ENCODE peak calls at places on chromosomes 11 and 22, in seven cellular contexts. One of them, this sample, is unnamed.

GRCh38 chr11:115581871-115582639 is 77.8 kb upstream of the CADM1 start:
- DNase-seq in cardiac fibroblast: no peak
- DNase-seq in WERI-Rb-1: peak
- DNase-seq in GM20000: no peak
- DNase-seq in dorsolateral prefrontal cortex: no peak
- DNase-seq in H9: peak
- DNase-seq in PC-9: peak
- DNase-seq in this sample: no peak

GRCh38 chr11:119683783-119684182 is 45.2 kb downstream of the NECTIN1 start:
- DNase-seq in cardiac fibroblast: no peak
- DNase-seq in WERI-Rb-1: no peak
- DNase-seq in GM20000: no peak
- DNase-seq in dorsolateral prefrontal cortex: no peak
- DNase-seq in H9: no peak
- DNase-seq in PC-9: peak
- DNase-seq in this sample: no peak

GRCh38 chr11:2076441-2076840 is 62.7 kb downstream of the IGF2 start:
- DNase-seq in cardiac fibroblast: no peak
- DNase-seq in WERI-Rb-1: no peak
- DNase-seq in GM20000: no peak
- DNase-seq in dorsolateral prefrontal cortex: no peak
- DNase-seq in H9: no peak
- DNase-seq in PC-9: no peak
- DNase-seq in this sample: no peak

GRCh38 chr11:46382644-46383403 is 1.4 kb downstream of the MDK start:
- DNase-seq in cardiac fibroblast: peak
- DNase-seq in WERI-Rb-1: peak
- DNase-seq in GM20000: no peak
- DNase-seq in dorsolateral prefrontal cortex: no peak
- DNase-seq in H9: peak
- DNase-seq in PC-9: no peak
- DNase-seq in this sample: no peak

GRCh38 chr11:117924631-117925170 is 4.5 kb downstream of the TMPRSS13 start:
- DNase-seq in cardiac fibroblast: no peak
- DNase-seq in WERI-Rb-1: no peak
- DNase-seq in GM20000: no peak
- DNase-seq in dorsolateral prefrontal cortex: no peak
- DNase-seq in H9: no peak
- DNase-seq in PC-9: no peak
- DNase-seq in this sample: no peak

GRCh38 chr11:127070808-127071207 is 70.2 kb upstream of the KIRREL3 start:
- DNase-seq in cardiac fibroblast: no peak
- DNase-seq in WERI-Rb-1: no peak
- DNase-seq in GM20000: no peak
- DNase-seq in dorsolateral prefrontal cortex: no peak
- DNase-seq in H9: no peak
- DNase-seq in PC-9: no peak
- DNase-seq in this sample: peak

GRCh38 chr22:35376728-35377472 is 4.0 kb upstream of the HMOX1 start:
- DNase-seq in cardiac fibroblast: peak
- DNase-seq in WERI-Rb-1: peak
- DNase-seq in GM20000: peak
- DNase-seq in dorsolateral prefrontal cortex: peak
- DNase-seq in H9: peak
- DNase-seq in PC-9: peak
- DNase-seq in this sample: no peak

GRCh38 chr11:13339196-13340153 is 61.9 kb downstream of the BMAL1 start:
- DNase-seq in cardiac fibroblast: peak
- DNase-seq in WERI-Rb-1: no peak
- DNase-seq in GM20000: no peak
- DNase-seq in dorsolateral prefrontal cortex: no peak
- DNase-seq in H9: no peak
- DNase-seq in PC-9: peak
- DNase-seq in this sample: no peak

GRCh38 chr22:22893891-22894739 is 6.5 kb downstream of the IGLL5 start:
- DNase-seq in cardiac fibroblast: no peak
- DNase-seq in WERI-Rb-1: no peak
- DNase-seq in GM20000: no peak
- DNase-seq in dorsolateral prefrontal cortex: no peak
- DNase-seq in H9: no peak
- DNase-seq in PC-9: no peak
- DNase-seq in this sample: no peak

GRCh38 chr11:46410021-46410420 is 18.4 kb upstream of the CHRM4 start:
- DNase-seq in cardiac fibroblast: peak
- DNase-seq in WERI-Rb-1: peak
- DNase-seq in GM20000: no peak
- DNase-seq in dorsolateral prefrontal cortex: no peak
- DNase-seq in H9: peak
- DNase-seq in PC-9: no peak
- DNase-seq in this sample: no peak

GRCh38 chr11:10476927-10477689 is 22.0 kb downstream of the AMPD3 start:
- DNase-seq in cardiac fibroblast: no peak
- DNase-seq in WERI-Rb-1: no peak
- DNase-seq in GM20000: no peak
- DNase-seq in dorsolateral prefrontal cortex: no peak
- DNase-seq in H9: no peak
- DNase-seq in PC-9: no peak
- DNase-seq in this sample: no peak

GRCh38 chr22:36640106-36640672 is 63.4 kb downstream of the CACNG2 start:
- DNase-seq in cardiac fibroblast: no peak
- DNase-seq in WERI-Rb-1: no peak
- DNase-seq in GM20000: no peak
- DNase-seq in dorsolateral prefrontal cortex: no peak
- DNase-seq in H9: no peak
- DNase-seq in PC-9: no peak
- DNase-seq in this sample: no peak

GRCh38 chr11:87215236-87215635 is 177.5 kb downstream of the TMEM135 start:
- DNase-seq in cardiac fibroblast: no peak
- DNase-seq in WERI-Rb-1: no peak
- DNase-seq in GM20000: no peak
- DNase-seq in dorsolateral prefrontal cortex: no peak
- DNase-seq in H9: no peak
- DNase-seq in PC-9: no peak
- DNase-seq in this sample: no peak

GRCh38 chr11:60870276-60870675 is 2.9 kb downstream of the ZP1 start:
- DNase-seq in cardiac fibroblast: no peak
- DNase-seq in WERI-Rb-1: peak
- DNase-seq in GM20000: no peak
- DNase-seq in dorsolateral prefrontal cortex: no peak
- DNase-seq in H9: no peak
- DNase-seq in PC-9: no peak
- DNase-seq in this sample: no peak

GRCh38 chr11:2215561-2216399 is 44.2 kb upstream of the TH start:
- DNase-seq in cardiac fibroblast: no peak
- DNase-seq in WERI-Rb-1: peak
- DNase-seq in GM20000: no peak
- DNase-seq in dorsolateral prefrontal cortex: peak
- DNase-seq in H9: peak
- DNase-seq in PC-9: no peak
- DNase-seq in this sample: no peak

GRCh38 chr11:90229791-90230190 is 6.9 kb upstream of the CHORDC1 start:
- DNase-seq in cardiac fibroblast: no peak
- DNase-seq in WERI-Rb-1: no peak
- DNase-seq in GM20000: no peak
- DNase-seq in dorsolateral prefrontal cortex: no peak
- DNase-seq in H9: no peak
- DNase-seq in PC-9: no peak
- DNase-seq in this sample: no peak

GRCh38 chr11:57476883-57477506 is 16.7 kb downstream of the RTN4RL2 start:
- DNase-seq in cardiac fibroblast: no peak
- DNase-seq in WERI-Rb-1: peak
- DNase-seq in GM20000: peak
- DNase-seq in dorsolateral prefrontal cortex: no peak
- DNase-seq in H9: peak
- DNase-seq in PC-9: peak
- DNase-seq in this sample: no peak

DNA sequence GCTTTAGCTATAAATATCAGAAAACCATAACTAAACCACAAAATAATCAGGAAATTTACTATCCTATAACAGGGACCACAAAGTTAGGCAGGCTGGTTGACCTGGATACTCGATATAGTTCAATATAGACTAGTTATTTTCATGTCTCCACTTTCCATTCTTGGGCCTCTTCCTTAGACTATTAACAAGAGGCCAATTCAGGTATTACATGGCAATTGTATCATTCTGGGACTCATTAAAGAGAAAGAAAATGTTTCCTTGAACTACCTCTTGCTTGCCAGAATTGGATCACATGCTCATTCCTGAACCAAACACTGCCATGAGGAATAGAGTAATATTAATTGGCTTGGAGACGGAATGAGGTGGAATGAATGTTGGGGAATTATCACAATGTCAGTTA is 76.0 kb downstream of the EIF3M start:
- DNase-seq in cardiac fibroblast: no peak
- DNase-seq in WERI-Rb-1: no peak
- DNase-seq in GM20000: no peak
- DNase-seq in dorsolateral prefrontal cortex: no peak
- DNase-seq in H9: no peak
- DNase-seq in PC-9: no peak
- DNase-seq in this sample: no peak
- TF ChIP-seq CTCF in cardiac fibroblast: no peak
- TF ChIP-seq CTCF in WERI-Rb-1: no peak
- TF ChIP-seq CTCF in GM20000: no peak
- TF ChIP-seq CTCF in dorsolateral prefrontal cortex: no peak
- TF ChIP-seq CTCF in H9: no peak
- TF ChIP-seq CTCF in PC-9: peak
- TF ChIP-seq CTCF in this sample: no peak

GRCh38 chr22:24731786-24732185 is 42.7 kb downstream of the PIWIL3 start:
- DNase-seq in cardiac fibroblast: no peak
- DNase-seq in WERI-Rb-1: no peak
- DNase-seq in GM20000: no peak
- DNase-seq in dorsolateral prefrontal cortex: no peak
- DNase-seq in H9: no peak
- DNase-seq in PC-9: no peak
- DNase-seq in this sample: no peak

GRCh38 chr22:24728790-24729637 is 45.5 kb downstream of the PIWIL3 start:
- DNase-seq in cardiac fibroblast: peak
- DNase-seq in WERI-Rb-1: no peak
- DNase-seq in GM20000: no peak
- DNase-seq in dorsolateral prefrontal cortex: peak
- DNase-seq in H9: no peak
- DNase-seq in PC-9: no peak
- DNase-seq in this sample: no peak

GRCh38 chr22:24726848-24727217 is 47.7 kb downstream of the PIWIL3 start:
- DNase-seq in cardiac fibroblast: no peak
- DNase-seq in WERI-Rb-1: no peak
- DNase-seq in GM20000: no peak
- DNase-seq in dorsolateral prefrontal cortex: no peak
- DNase-seq in H9: no peak
- DNase-seq in PC-9: no peak
- DNase-seq in this sample: no peak

GRCh38 chr22:24727218-24727851 is 47.2 kb downstream of the PIWIL3 start:
- DNase-seq in cardiac fibroblast: peak
- DNase-seq in WERI-Rb-1: no peak
- DNase-seq in GM20000: no peak
- DNase-seq in dorsolateral prefrontal cortex: no peak
- DNase-seq in H9: no peak
- DNase-seq in PC-9: peak
- DNase-seq in this sample: no peak

GRCh38 chr22:24730864-24731263 is 43.7 kb downstream of the PIWIL3 start:
- DNase-seq in cardiac fibroblast: no peak
- DNase-seq in WERI-Rb-1: no peak
- DNase-seq in GM20000: no peak
- DNase-seq in dorsolateral prefrontal cortex: no peak
- DNase-seq in H9: no peak
- DNase-seq in PC-9: no peak
- DNase-seq in this sample: no peak
- TF ChIP-seq CTCF in cardiac fibroblast: no peak
- TF ChIP-seq CTCF in WERI-Rb-1: no peak
- TF ChIP-seq CTCF in GM20000: no peak
- TF ChIP-seq CTCF in dorsolateral prefrontal cortex: no peak
- TF ChIP-seq CTCF in H9: no peak
- TF ChIP-seq CTCF in PC-9: no peak
- TF ChIP-seq CTCF in this sample: no peak

GRCh38 chr22:38455530-38456271 is 702 bp upstream of the KCNJ4 start:
- DNase-seq in cardiac fibroblast: peak
- DNase-seq in WERI-Rb-1: peak
- DNase-seq in GM20000: peak
- DNase-seq in dorsolateral prefrontal cortex: no peak
- DNase-seq in H9: peak
- DNase-seq in PC-9: peak
- DNase-seq in this sample: no peak
- TF ChIP-seq CTCF in cardiac fibroblast: no peak
- TF ChIP-seq CTCF in WERI-Rb-1: no peak
- TF ChIP-seq CTCF in GM20000: no peak
- TF ChIP-seq CTCF in dorsolateral prefrontal cortex: no peak
- TF ChIP-seq CTCF in H9: no peak
- TF ChIP-seq CTCF in PC-9: no peak
- TF ChIP-seq CTCF in this sample: no peak

GRCh38 chr11:67031791-67032561 is 9.0 kb downstream of the SYT12 start:
- DNase-seq in cardiac fibroblast: no peak
- DNase-seq in WERI-Rb-1: no peak
- DNase-seq in GM20000: no peak
- DNase-seq in dorsolateral prefrontal cortex: no peak
- DNase-seq in H9: peak
- DNase-seq in PC-9: peak
- DNase-seq in this sample: no peak

GRCh38 chr11:67033661-67034166 is 10.8 kb downstream of the SYT12 start:
- DNase-seq in cardiac fibroblast: peak
- DNase-seq in WERI-Rb-1: no peak
- DNase-seq in GM20000: no peak
- DNase-seq in dorsolateral prefrontal cortex: no peak
- DNase-seq in H9: no peak
- DNase-seq in PC-9: no peak
- DNase-seq in this sample: no peak

GRCh38 chr11:67030976-67031375 is 8.0 kb downstream of the SYT12 start:
- DNase-seq in cardiac fibroblast: no peak
- DNase-seq in WERI-Rb-1: no peak
- DNase-seq in GM20000: no peak
- DNase-seq in dorsolateral prefrontal cortex: no peak
- DNase-seq in H9: no peak
- DNase-seq in PC-9: peak
- DNase-seq in this sample: no peak

GRCh38 chr11:67034350-67034749 is 11.4 kb downstream of the SYT12 start:
- DNase-seq in cardiac fibroblast: no peak
- DNase-seq in WERI-Rb-1: no peak
- DNase-seq in GM20000: no peak
- DNase-seq in dorsolateral prefrontal cortex: no peak
- DNase-seq in H9: no peak
- DNase-seq in PC-9: no peak
- DNase-seq in this sample: no peak

DNA sequence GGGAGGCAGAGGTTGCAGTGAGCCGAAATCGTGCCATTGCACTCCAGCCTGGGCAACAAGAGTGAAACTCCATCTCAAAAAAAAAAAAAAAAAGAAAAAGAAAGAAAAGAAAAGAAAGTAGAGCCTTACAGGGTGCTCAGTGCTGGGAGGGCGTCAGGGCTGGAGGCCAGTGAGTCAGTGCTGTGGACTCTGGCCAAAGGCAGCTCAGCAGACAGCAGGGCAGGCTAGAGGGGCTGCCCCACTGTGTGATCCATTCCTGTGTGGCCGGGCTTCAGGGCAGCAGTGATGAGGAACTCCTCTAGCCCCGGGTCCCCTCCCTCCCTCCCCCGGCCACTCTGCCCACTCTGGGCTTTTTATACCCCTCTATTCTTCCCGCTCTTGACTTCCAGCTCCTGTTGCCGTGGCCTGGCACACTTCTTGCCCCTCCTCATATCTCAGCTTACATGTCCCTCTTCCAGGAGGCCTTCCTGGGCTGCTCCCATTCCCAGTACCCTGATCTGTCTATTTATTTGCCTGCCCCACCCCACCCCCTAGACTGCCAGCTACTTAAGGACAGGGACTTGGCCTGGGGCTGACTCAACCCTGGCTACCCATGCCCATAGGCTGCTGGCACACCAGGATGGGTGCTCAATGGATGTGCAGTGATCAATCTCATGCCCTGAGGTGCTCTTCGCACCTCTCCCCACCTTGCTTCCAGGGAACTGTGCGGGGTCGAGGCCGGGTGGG is 10.1 kb downstream of the SYT12 start:
- DNase-seq in cardiac fibroblast: peak
- DNase-seq in WERI-Rb-1: no peak
- DNase-seq in GM20000: no peak
- DNase-seq in dorsolateral prefrontal cortex: no peak
- DNase-seq in H9: no peak
- DNase-seq in PC-9: peak
- DNase-seq in this sample: no peak
- TF ChIP-seq CTCF in cardiac fibroblast: no peak
- TF ChIP-seq CTCF in WERI-Rb-1: no peak
- TF ChIP-seq CTCF in GM20000: no peak
- TF ChIP-seq CTCF in dorsolateral prefrontal cortex: no peak
- TF ChIP-seq CTCF in H9: no peak
- TF ChIP-seq CTCF in PC-9: no peak
- TF ChIP-seq CTCF in this sample: no peak